ENCODE peak calls at places on chromosomes 2 and 18, in ten cellular contexts. One of them, this sample, is unnamed.

GRCh38 chr2:129139380-129139779 is 820.7 kb upstream of the HS6ST1 start:
- DNase-seq in tibial artery: no peak
- DNase-seq in endodermal cell: no peak
- DNase-seq in left lobe of liver: no peak
- DNase-seq in NCI-H2029 treated with DMSO at 0.1 percent for 48 hours: no peak
- DNase-seq in left cardiac atrium: no peak
- DNase-seq in HTR-8/SVneo: no peak
- DNase-seq in stimulated activated CD4-positive, alpha-beta T cell treated with anti-CD3 and anti-CD28 coated beads, Interleukin-15, amount 100 ng/mL, for 24 hours: no peak
- DNase-seq in type B pancreatic cell: no peak
- DNase-seq in OCI-LY7: no peak
- DNase-seq in this sample: no peak

GRCh38 chr2:191386938-191387536 is 141.8 kb downstream of the MYO1B start:
- DNase-seq in tibial artery: no peak
- DNase-seq in endodermal cell: no peak
- DNase-seq in left lobe of liver: no peak
- DNase-seq in NCI-H2029 treated with DMSO at 0.1 percent for 48 hours: no peak
- DNase-seq in left cardiac atrium: no peak
- DNase-seq in HTR-8/SVneo: peak; percentile 35
- DNase-seq in stimulated activated CD4-positive, alpha-beta T cell treated with anti-CD3 and anti-CD28 coated beads, Interleukin-15, amount 100 ng/mL, for 24 hours: no peak
- DNase-seq in type B pancreatic cell: no peak
- DNase-seq in OCI-LY7: no peak
- DNase-seq in this sample: peak; percentile 87

GRCh38 chr2:207330912-207331311 is 165.2 kb upstream of the KLF7 start:
- DNase-seq in tibial artery: peak; percentile 42
- DNase-seq in endodermal cell: no peak
- DNase-seq in left lobe of liver: no peak
- DNase-seq in NCI-H2029 treated with DMSO at 0.1 percent for 48 hours: no peak
- DNase-seq in left cardiac atrium: peak; percentile 41
- DNase-seq in HTR-8/SVneo: no peak
- DNase-seq in stimulated activated CD4-positive, alpha-beta T cell treated with anti-CD3 and anti-CD28 coated beads, Interleukin-15, amount 100 ng/mL, for 24 hours: peak; percentile 79
- DNase-seq in type B pancreatic cell: no peak
- DNase-seq in OCI-LY7: no peak
- DNase-seq in this sample: peak; percentile 98

GRCh38 chr2:12504443-12504842 is 212.3 kb upstream of the TRIB2 start:
- DNase-seq in tibial artery: no peak
- DNase-seq in endodermal cell: no peak
- DNase-seq in left lobe of liver: no peak
- DNase-seq in NCI-H2029 treated with DMSO at 0.1 percent for 48 hours: no peak
- DNase-seq in left cardiac atrium: no peak
- DNase-seq in HTR-8/SVneo: no peak
- DNase-seq in stimulated activated CD4-positive, alpha-beta T cell treated with anti-CD3 and anti-CD28 coated beads, Interleukin-15, amount 100 ng/mL, for 24 hours: peak; percentile 63
- DNase-seq in type B pancreatic cell: no peak
- DNase-seq in OCI-LY7: no peak
- DNase-seq in this sample: peak; percentile 66

GRCh38 chr2:224570328-224570993 is 14.7 kb downstream of the CUL3 start:
- DNase-seq in tibial artery: no peak
- DNase-seq in endodermal cell: no peak
- DNase-seq in left lobe of liver: no peak
- DNase-seq in NCI-H2029 treated with DMSO at 0.1 percent for 48 hours: no peak
- DNase-seq in left cardiac atrium: no peak
- DNase-seq in HTR-8/SVneo: no peak
- DNase-seq in stimulated activated CD4-positive, alpha-beta T cell treated with anti-CD3 and anti-CD28 coated beads, Interleukin-15, amount 100 ng/mL, for 24 hours: no peak
- DNase-seq in type B pancreatic cell: no peak
- DNase-seq in OCI-LY7: no peak
- DNase-seq in this sample: peak; percentile 56

GRCh38 chr18:58847383-58848071 is 17.1 kb upstream of the ZNF532 start:
- DNase-seq in tibial artery: no peak
- DNase-seq in endodermal cell: peak; percentile 97
- DNase-seq in left lobe of liver: no peak
- DNase-seq in NCI-H2029 treated with DMSO at 0.1 percent for 48 hours: no peak
- DNase-seq in left cardiac atrium: peak; percentile 46
- DNase-seq in HTR-8/SVneo: no peak
- DNase-seq in stimulated activated CD4-positive, alpha-beta T cell treated with anti-CD3 and anti-CD28 coated beads, Interleukin-15, amount 100 ng/mL, for 24 hours: peak; percentile 6
- DNase-seq in type B pancreatic cell: no peak
- DNase-seq in OCI-LY7: no peak
- DNase-seq in this sample: no peak

GRCh38 chr2:56473524-56473923 is 289.7 kb downstream of the CCDC85A start:
- DNase-seq in tibial artery: no peak
- DNase-seq in endodermal cell: no peak
- DNase-seq in left lobe of liver: no peak
- DNase-seq in NCI-H2029 treated with DMSO at 0.1 percent for 48 hours: no peak
- DNase-seq in left cardiac atrium: no peak
- DNase-seq in HTR-8/SVneo: no peak
- DNase-seq in stimulated activated CD4-positive, alpha-beta T cell treated with anti-CD3 and anti-CD28 coated beads, Interleukin-15, amount 100 ng/mL, for 24 hours: no peak
- DNase-seq in type B pancreatic cell: no peak
- DNase-seq in OCI-LY7: no peak
- DNase-seq in this sample: no peak

GRCh38 chr18:77130229-77131099 is 2.1 kb downstream of the MBP start:
- DNase-seq in tibial artery: no peak
- DNase-seq in endodermal cell: no peak
- DNase-seq in left lobe of liver: no peak
- DNase-seq in NCI-H2029 treated with DMSO at 0.1 percent for 48 hours: no peak
- DNase-seq in left cardiac atrium: no peak
- DNase-seq in HTR-8/SVneo: no peak
- DNase-seq in stimulated activated CD4-positive, alpha-beta T cell treated with anti-CD3 and anti-CD28 coated beads, Interleukin-15, amount 100 ng/mL, for 24 hours: no peak
- DNase-seq in type B pancreatic cell: no peak
- DNase-seq in OCI-LY7: no peak
- DNase-seq in this sample: no peak

GRCh38 chr2:148896116-148896515 is 21.1 kb downstream of the KIF5C start:
- DNase-seq in tibial artery: no peak
- DNase-seq in endodermal cell: no peak
- DNase-seq in left lobe of liver: no peak
- DNase-seq in NCI-H2029 treated with DMSO at 0.1 percent for 48 hours: peak; percentile 47
- DNase-seq in left cardiac atrium: no peak
- DNase-seq in HTR-8/SVneo: no peak
- DNase-seq in stimulated activated CD4-positive, alpha-beta T cell treated with anti-CD3 and anti-CD28 coated beads, Interleukin-15, amount 100 ng/mL, for 24 hours: no peak
- DNase-seq in type B pancreatic cell: no peak
- DNase-seq in OCI-LY7: no peak
- DNase-seq in this sample: no peak

GRCh38 chr2:133424876-133425275 is 143.4 kb downstream of the NCKAP5 start:
- DNase-seq in tibial artery: no peak
- DNase-seq in endodermal cell: no peak
- DNase-seq in left lobe of liver: no peak
- DNase-seq in NCI-H2029 treated with DMSO at 0.1 percent for 48 hours: no peak
- DNase-seq in left cardiac atrium: no peak
- DNase-seq in HTR-8/SVneo: no peak
- DNase-seq in stimulated activated CD4-positive, alpha-beta T cell treated with anti-CD3 and anti-CD28 coated beads, Interleukin-15, amount 100 ng/mL, for 24 hours: no peak
- DNase-seq in type B pancreatic cell: no peak
- DNase-seq in OCI-LY7: no peak
- DNase-seq in this sample: peak; percentile 31

GRCh38 chr2:177275671-177276070 is 11.1 kb upstream of the NFE2L2 start:
- DNase-seq in tibial artery: no peak
- DNase-seq in endodermal cell: no peak
- DNase-seq in left lobe of liver: no peak
- DNase-seq in NCI-H2029 treated with DMSO at 0.1 percent for 48 hours: no peak
- DNase-seq in left cardiac atrium: no peak
- DNase-seq in HTR-8/SVneo: no peak
- DNase-seq in stimulated activated CD4-positive, alpha-beta T cell treated with anti-CD3 and anti-CD28 coated beads, Interleukin-15, amount 100 ng/mL, for 24 hours: no peak
- DNase-seq in type B pancreatic cell: no peak
- DNase-seq in OCI-LY7: no peak
- DNase-seq in this sample: peak; percentile 38

GRCh38 chr2:95761556-95761955 is 169.8 kb downstream of the TRIM43 start:
- DNase-seq in tibial artery: no peak
- DNase-seq in endodermal cell: peak; percentile 28
- DNase-seq in left lobe of liver: no peak
- DNase-seq in NCI-H2029 treated with DMSO at 0.1 percent for 48 hours: no peak
- DNase-seq in left cardiac atrium: no peak
- DNase-seq in HTR-8/SVneo: no peak
- DNase-seq in stimulated activated CD4-positive, alpha-beta T cell treated with anti-CD3 and anti-CD28 coated beads, Interleukin-15, amount 100 ng/mL, for 24 hours: no peak
- DNase-seq in type B pancreatic cell: no peak
- DNase-seq in OCI-LY7: no peak
- DNase-seq in this sample: no peak

GRCh38 chr18:9642799-9643445 is 28.6 kb upstream of the PPP4R1 start:
- DNase-seq in tibial artery: no peak
- DNase-seq in endodermal cell: peak; percentile 65
- DNase-seq in left lobe of liver: no peak
- DNase-seq in NCI-H2029 treated with DMSO at 0.1 percent for 48 hours: no peak
- DNase-seq in left cardiac atrium: no peak
- DNase-seq in HTR-8/SVneo: peak; percentile 37
- DNase-seq in stimulated activated CD4-positive, alpha-beta T cell treated with anti-CD3 and anti-CD28 coated beads, Interleukin-15, amount 100 ng/mL, for 24 hours: no peak
- DNase-seq in type B pancreatic cell: no peak
- DNase-seq in OCI-LY7: no peak
- DNase-seq in this sample: peak; percentile 46

GRCh38 chr2:122100371-122101150 is 345.1 kb downstream of the TSN start:
- DNase-seq in tibial artery: no peak
- DNase-seq in endodermal cell: peak; percentile 78
- DNase-seq in left lobe of liver: no peak
- DNase-seq in NCI-H2029 treated with DMSO at 0.1 percent for 48 hours: no peak
- DNase-seq in left cardiac atrium: no peak
- DNase-seq in HTR-8/SVneo: no peak
- DNase-seq in stimulated activated CD4-positive, alpha-beta T cell treated with anti-CD3 and anti-CD28 coated beads, Interleukin-15, amount 100 ng/mL, for 24 hours: no peak
- DNase-seq in type B pancreatic cell: no peak
- DNase-seq in OCI-LY7: no peak
- DNase-seq in this sample: peak; percentile 56

GRCh38 chr2:65465124-65465523 is 32.7 kb upstream of the SPRED2 start:
- DNase-seq in tibial artery: no peak
- DNase-seq in endodermal cell: no peak
- DNase-seq in left lobe of liver: no peak
- DNase-seq in NCI-H2029 treated with DMSO at 0.1 percent for 48 hours: no peak
- DNase-seq in left cardiac atrium: no peak
- DNase-seq in HTR-8/SVneo: no peak
- DNase-seq in stimulated activated CD4-positive, alpha-beta T cell treated with anti-CD3 and anti-CD28 coated beads, Interleukin-15, amount 100 ng/mL, for 24 hours: no peak
- DNase-seq in type B pancreatic cell: no peak
- DNase-seq in OCI-LY7: no peak
- DNase-seq in this sample: peak; percentile 27

GRCh38 chr2:196801578-196801977 is 2.1 kb upstream of the GTF3C3 start:
- DNase-seq in tibial artery: no peak
- DNase-seq in endodermal cell: no peak
- DNase-seq in left lobe of liver: no peak
- DNase-seq in NCI-H2029 treated with DMSO at 0.1 percent for 48 hours: no peak
- DNase-seq in left cardiac atrium: no peak
- DNase-seq in HTR-8/SVneo: no peak
- DNase-seq in stimulated activated CD4-positive, alpha-beta T cell treated with anti-CD3 and anti-CD28 coated beads, Interleukin-15, amount 100 ng/mL, for 24 hours: no peak
- DNase-seq in type B pancreatic cell: no peak
- DNase-seq in OCI-LY7: no peak
- DNase-seq in this sample: peak; percentile 69

GRCh38 chr2:127072970-127073369 is 34.0 kb downstream of the BIN1 start:
- DNase-seq in tibial artery: no peak
- DNase-seq in endodermal cell: no peak
- DNase-seq in left lobe of liver: no peak
- DNase-seq in NCI-H2029 treated with DMSO at 0.1 percent for 48 hours: no peak
- DNase-seq in left cardiac atrium: no peak
- DNase-seq in HTR-8/SVneo: no peak
- DNase-seq in stimulated activated CD4-positive, alpha-beta T cell treated with anti-CD3 and anti-CD28 coated beads, Interleukin-15, amount 100 ng/mL, for 24 hours: no peak
- DNase-seq in type B pancreatic cell: no peak
- DNase-seq in OCI-LY7: no peak
- DNase-seq in this sample: no peak

GRCh38 chr2:37875332-37875976 is 49.6 kb upstream of the RMDN2 start:
- DNase-seq in tibial artery: no peak
- DNase-seq in endodermal cell: peak; percentile 64
- DNase-seq in left lobe of liver: no peak
- DNase-seq in NCI-H2029 treated with DMSO at 0.1 percent for 48 hours: no peak
- DNase-seq in left cardiac atrium: no peak
- DNase-seq in HTR-8/SVneo: no peak
- DNase-seq in stimulated activated CD4-positive, alpha-beta T cell treated with anti-CD3 and anti-CD28 coated beads, Interleukin-15, amount 100 ng/mL, for 24 hours: no peak
- DNase-seq in type B pancreatic cell: no peak
- DNase-seq in OCI-LY7: no peak
- DNase-seq in this sample: no peak

GRCh38 chr2:233428008-233428407 is 73.7 kb downstream of the DGKD start:
- DNase-seq in tibial artery: no peak
- DNase-seq in endodermal cell: no peak
- DNase-seq in left lobe of liver: peak; percentile 24
- DNase-seq in NCI-H2029 treated with DMSO at 0.1 percent for 48 hours: no peak
- DNase-seq in left cardiac atrium: no peak
- DNase-seq in HTR-8/SVneo: no peak
- DNase-seq in stimulated activated CD4-positive, alpha-beta T cell treated with anti-CD3 and anti-CD28 coated beads, Interleukin-15, amount 100 ng/mL, for 24 hours: no peak
- DNase-seq in type B pancreatic cell: peak; percentile 42
- DNase-seq in OCI-LY7: no peak
- DNase-seq in this sample: no peak

GRCh38 chr2:54444503-54444902 is 11.6 kb upstream of the SPTBN1 start:
- DNase-seq in tibial artery: no peak
- DNase-seq in endodermal cell: no peak
- DNase-seq in left lobe of liver: no peak
- DNase-seq in NCI-H2029 treated with DMSO at 0.1 percent for 48 hours: no peak
- DNase-seq in left cardiac atrium: peak; percentile 55
- DNase-seq in HTR-8/SVneo: no peak
- DNase-seq in stimulated activated CD4-positive, alpha-beta T cell treated with anti-CD3 and anti-CD28 coated beads, Interleukin-15, amount 100 ng/mL, for 24 hours: no peak
- DNase-seq in type B pancreatic cell: no peak
- DNase-seq in OCI-LY7: no peak
- DNase-seq in this sample: no peak

GRCh38 chr2:46866770-46867246 is 48.8 kb downstream of the MCFD2 start:
- DNase-seq in tibial artery: peak; percentile 78
- DNase-seq in endodermal cell: no peak
- DNase-seq in left lobe of liver: peak; percentile 66
- DNase-seq in NCI-H2029 treated with DMSO at 0.1 percent for 48 hours: no peak
- DNase-seq in left cardiac atrium: peak; percentile 80
- DNase-seq in HTR-8/SVneo: no peak
- DNase-seq in stimulated activated CD4-positive, alpha-beta T cell treated with anti-CD3 and anti-CD28 coated beads, Interleukin-15, amount 100 ng/mL, for 24 hours: no peak
- DNase-seq in type B pancreatic cell: no peak
- DNase-seq in OCI-LY7: no peak
- DNase-seq in this sample: no peak

GRCh38 chr2:205435970-205436369 is 246.3 kb upstream of the NRP2 start:
- DNase-seq in tibial artery: no peak
- DNase-seq in endodermal cell: no peak
- DNase-seq in left lobe of liver: no peak
- DNase-seq in NCI-H2029 treated with DMSO at 0.1 percent for 48 hours: no peak
- DNase-seq in left cardiac atrium: no peak
- DNase-seq in HTR-8/SVneo: no peak
- DNase-seq in stimulated activated CD4-positive, alpha-beta T cell treated with anti-CD3 and anti-CD28 coated beads, Interleukin-15, amount 100 ng/mL, for 24 hours: no peak
- DNase-seq in type B pancreatic cell: no peak
- DNase-seq in OCI-LY7: no peak
- DNase-seq in this sample: peak; percentile 14

GRCh38 chr2:118421648-118422047 is 333.4 kb downstream of the INSIG2 start:
- DNase-seq in tibial artery: no peak
- DNase-seq in endodermal cell: no peak
- DNase-seq in left lobe of liver: no peak
- DNase-seq in NCI-H2029 treated with DMSO at 0.1 percent for 48 hours: no peak
- DNase-seq in left cardiac atrium: no peak
- DNase-seq in HTR-8/SVneo: no peak
- DNase-seq in stimulated activated CD4-positive, alpha-beta T cell treated with anti-CD3 and anti-CD28 coated beads, Interleukin-15, amount 100 ng/mL, for 24 hours: no peak
- DNase-seq in type B pancreatic cell: no peak
- DNase-seq in OCI-LY7: no peak
- DNase-seq in this sample: no peak

GRCh38 chr2:1653137-1653789 is 91.1 kb downstream of the PXDN start:
- DNase-seq in tibial artery: peak; percentile 91
- DNase-seq in endodermal cell: no peak
- DNase-seq in left lobe of liver: peak; percentile 44
- DNase-seq in NCI-H2029 treated with DMSO at 0.1 percent for 48 hours: no peak
- DNase-seq in left cardiac atrium: peak; percentile 84
- DNase-seq in HTR-8/SVneo: no peak
- DNase-seq in stimulated activated CD4-positive, alpha-beta T cell treated with anti-CD3 and anti-CD28 coated beads, Interleukin-15, amount 100 ng/mL, for 24 hours: no peak
- DNase-seq in type B pancreatic cell: peak; percentile 42
- DNase-seq in OCI-LY7: no peak
- DNase-seq in this sample: peak; percentile 99

GRCh38 chr18:71831039-71831438 is 713.1 kb downstream of the CBLN2 start:
- DNase-seq in tibial artery: no peak
- DNase-seq in endodermal cell: no peak
- DNase-seq in left lobe of liver: no peak
- DNase-seq in NCI-H2029 treated with DMSO at 0.1 percent for 48 hours: no peak
- DNase-seq in left cardiac atrium: no peak
- DNase-seq in HTR-8/SVneo: no peak
- DNase-seq in stimulated activated CD4-positive, alpha-beta T cell treated with anti-CD3 and anti-CD28 coated beads, Interleukin-15, amount 100 ng/mL, for 24 hours: no peak
- DNase-seq in type B pancreatic cell: no peak
- DNase-seq in OCI-LY7: no peak
- DNase-seq in this sample: no peak

GRCh38 chr2:191441761-191442160 is 196.6 kb downstream of the MYO1B start:
- DNase-seq in tibial artery: no peak
- DNase-seq in endodermal cell: no peak
- DNase-seq in left lobe of liver: no peak
- DNase-seq in NCI-H2029 treated with DMSO at 0.1 percent for 48 hours: no peak
- DNase-seq in left cardiac atrium: no peak
- DNase-seq in HTR-8/SVneo: no peak
- DNase-seq in stimulated activated CD4-positive, alpha-beta T cell treated with anti-CD3 and anti-CD28 coated beads, Interleukin-15, amount 100 ng/mL, for 24 hours: no peak
- DNase-seq in type B pancreatic cell: no peak
- DNase-seq in OCI-LY7: no peak
- DNase-seq in this sample: peak; percentile 90

GRCh38 chr2:171651667-171652410 is 35.4 kb upstream of the DYNC1I2 start:
- DNase-seq in tibial artery: no peak
- DNase-seq in endodermal cell: no peak
- DNase-seq in left lobe of liver: no peak
- DNase-seq in NCI-H2029 treated with DMSO at 0.1 percent for 48 hours: no peak
- DNase-seq in left cardiac atrium: no peak
- DNase-seq in HTR-8/SVneo: no peak
- DNase-seq in stimulated activated CD4-positive, alpha-beta T cell treated with anti-CD3 and anti-CD28 coated beads, Interleukin-15, amount 100 ng/mL, for 24 hours: no peak
- DNase-seq in type B pancreatic cell: no peak
- DNase-seq in OCI-LY7: no peak
- DNase-seq in this sample: no peak

GRCh38 chr18:56283346-56283745 is 355.0 kb downstream of the TXNL1 start:
- DNase-seq in tibial artery: no peak
- DNase-seq in endodermal cell: no peak
- DNase-seq in left lobe of liver: no peak
- DNase-seq in NCI-H2029 treated with DMSO at 0.1 percent for 48 hours: no peak
- DNase-seq in left cardiac atrium: no peak
- DNase-seq in HTR-8/SVneo: no peak
- DNase-seq in stimulated activated CD4-positive, alpha-beta T cell treated with anti-CD3 and anti-CD28 coated beads, Interleukin-15, amount 100 ng/mL, for 24 hours: no peak
- DNase-seq in type B pancreatic cell: no peak
- DNase-seq in OCI-LY7: no peak
- DNase-seq in this sample: peak; percentile 5